ENCODE peak calls at places on chromosome 18, in four cellular contexts. W is K562, J is HepG2, K is GM12878. G is an unnamed sample.

GRCh38 chr18:12883003-12883683 is 894 bp downstream of the PTPN2 start:
- DNase-seq in W (no peak), J (no peak), K (no peak), G (peak)

GRCh38 chr18:11981633-11982366 is 493 bp downstream of the IMPA2 start:
- DNase-seq in W (no peak), J (peak), K (no peak), G (peak)

GRCh38 chr18:54359233-54359632 is 1.5 kb downstream of the C18orf54 start:
- DNase-seq in W (no peak), J (no peak), K (no peak), G (no peak)

GRCh38 chr18:64337018-64337417 is 188.1 kb upstream of the LINC00305 start:
- DNase-seq in W (no peak), J (no peak), K (no peak), G (no peak)

GRCh38 chr18:62070306-62070705 is 116.5 kb downstream of the PIGN start:
- DNase-seq in W (no peak), J (no peak), K (no peak), G (no peak)

GRCh38 chr18:45335644-45336043 is 279.6 kb upstream of the SLC14A2 start:
- DNase-seq in W (no peak), J (no peak), K (no peak), G (no peak)

GRCh38 chr18:37322497-37323035 is 243.0 kb downstream of the CELF4 start:
- DNase-seq in W (peak), J (peak), K (no peak), G (peak)

GRCh38 chr18:10453885-10454772 is at the start of gene APCDD1:
- DNase-seq in W (no peak), J (peak), K (no peak), G (peak)

GRCh38 chr18:69490072-69490471 is 89.4 kb downstream of the DOK6 start:
- DNase-seq in W (no peak), J (no peak), K (no peak), G (no peak)

GRCh38 chr18:30113454-30113853 is 929.1 kb downstream of the DSC3 start:
- DNase-seq in W (no peak), J (no peak), K (no peak), G (no peak)

GRCh38 chr18:79496978-79497637 is 101.4 kb downstream of the NFATC1 start:
- DNase-seq in W (no peak), J (no peak), K (no peak), G (no peak)

GRCh38 chr18:23703057-23703986 is 14.1 kb downstream of the LAMA3 start:
- DNase-seq in W (peak), J (peak), K (no peak), G (peak)

GRCh38 chr18:10141559-10141958 is 227.7 kb downstream of the VAPA start:
- DNase-seq in W (no peak), J (no peak), K (no peak), G (no peak)

GRCh38 chr18:54127759-54128378 is 96.6 kb downstream of the MBD2 start:
- DNase-seq in W (peak), J (peak), K (no peak), G (peak)

GRCh38 chr18:57834616-57835015 is 31.5 kb upstream of the ATP8B1 start:
- DNase-seq in W (no peak), J (no peak), K (no peak), G (no peak)

GRCh38 chr18:9109523-9109922 is 7.0 kb downstream of the NDUFV2 start:
- DNase-seq in W (no peak), J (no peak), K (no peak), G (no peak)

GRCh38 chr18:59180150-59180845 is 39.7 kb upstream of the GRP start:
- DNase-seq in W (no peak), J (no peak), K (no peak), G (no peak)

GRCh38 chr18:24586662-24587360 is 126.4 kb downstream of the HRH4 start:
- DNase-seq in W (no peak), J (no peak), K (no peak), G (no peak)

GRCh38 chr18:34710430-34711386 is 610 bp downstream of the DTNA start:
- DNase-seq in W (no peak), J (no peak), K (no peak), G (peak)

GRCh38 chr18:29174891-29175290 is 998.0 kb upstream of the CDH2 start:
- DNase-seq in W (no peak), J (no peak), K (no peak), G (no peak)

GRCh38 chr18:58239879-58240278 is 195.9 kb downstream of the NEDD4L start:
- DNase-seq in W (no peak), J (no peak), K (no peak), G (no peak)

GRCh38 chr18:32378705-32379104 is 92.0 kb downstream of the GAREM1 start:
- DNase-seq in W (no peak), J (peak), K (no peak), G (no peak)

GRCh38 chr18:14189858-14190257 is 57.6 kb upstream of the ZNF519 start:
- DNase-seq in W (no peak), J (peak), K (no peak), G (no peak)

GRCh38 chr18:46156124-46156745 is 52.0 kb downstream of the HAUS1 start:
- DNase-seq in W (no peak), J (no peak), K (no peak), G (no peak)

GRCh38 chr18:79608535-79608934 is 71.1 kb upstream of the CTDP1 start:
- DNase-seq in W (no peak), J (no peak), K (no peak), G (no peak)

GRCh38 chr18:32175265-32175664 is 14.6 kb upstream of the MEP1B start:
- DNase-seq in W (no peak), J (no peak), K (no peak), G (no peak)

GRCh38 chr18:71849407-71849806 is 694.7 kb downstream of the CBLN2 start:
- DNase-seq in W (no peak), J (no peak), K (no peak), G (no peak)

GRCh38 chr18:41265047-41265446 is 690.0 kb upstream of the PIK3C3 start:
- DNase-seq in W (no peak), J (no peak), K (no peak), G (no peak)

GRCh38 chr18:75141734-75142133 is 67.2 kb downstream of the PTGR3 start:
- DNase-seq in W (no peak), J (no peak), K (no peak), G (no peak)

GRCh38 chr18:59279193-59279592 is 5.9 kb upstream of the RAX start:
- DNase-seq in W (no peak), J (no peak), K (no peak), G (no peak)

GRCh38 chr18:24227976-24228660 is 89.3 kb downstream of the CABYR start:
- DNase-seq in W (no peak), J (no peak), K (no peak), G (no peak)

GRCh38 chr18:78655921-78656320 is 323.7 kb upstream of the SALL3 start:
- DNase-seq in W (no peak), J (no peak), K (no peak), G (no peak)

DNA sequence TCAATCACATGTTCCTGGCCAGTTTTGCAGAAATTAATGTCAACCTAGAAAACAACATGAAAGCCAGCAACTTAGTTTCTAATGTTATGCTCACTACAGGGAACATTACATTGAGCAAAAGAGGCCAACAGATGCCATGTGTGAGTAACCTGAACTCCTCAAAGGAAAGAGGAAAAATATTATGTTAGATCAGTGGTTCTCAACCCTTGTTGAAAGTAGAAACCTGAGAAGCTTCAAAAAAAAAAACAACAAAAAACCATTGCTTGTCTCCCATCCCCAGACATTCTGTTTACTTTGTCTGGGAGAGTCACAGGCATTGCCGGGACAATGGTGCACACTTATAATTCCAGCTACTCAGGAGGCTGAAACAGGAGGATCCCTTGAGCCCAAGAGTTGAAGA is 57.7 kb downstream of the METTL4 start:
- DNase-seq in W (no peak), J (no peak), K (no peak), G (no peak)
- TF ChIP-seq TARDBP in W (no peak), J (no peak), K (no peak), G (no peak)

GRCh38 chr18:7812431-7813063 is 245.4 kb downstream of the PTPRM start:
- DNase-seq in W (no peak), J (peak), K (no peak), G (no peak)
- TF ChIP-seq FOXM1 in W (no peak), J (no peak), K (no peak), G (no peak)

GRCh38 chr18:49784427-49785185 is 28.7 kb downstream of the ACAA2 start:
- DNase-seq in W (no peak), J (no peak), K (no peak), G (no peak)

GRCh38 chr18:49778826-49779465 is 34.4 kb downstream of the ACAA2 start:
- DNase-seq in W (no peak), J (no peak), K (peak), G (no peak)
- TF ChIP-seq TARDBP in W (no peak), J (no peak), K (no peak), G (no peak)

GRCh38 chr18:76419811-76420210 is 75.2 kb downstream of the ZNF516 start:
- DNase-seq in W (no peak), J (no peak), K (no peak), G (no peak)
- TF ChIP-seq FOXM1 in W (no peak), J (no peak), K (no peak), G (no peak)

DNA sequence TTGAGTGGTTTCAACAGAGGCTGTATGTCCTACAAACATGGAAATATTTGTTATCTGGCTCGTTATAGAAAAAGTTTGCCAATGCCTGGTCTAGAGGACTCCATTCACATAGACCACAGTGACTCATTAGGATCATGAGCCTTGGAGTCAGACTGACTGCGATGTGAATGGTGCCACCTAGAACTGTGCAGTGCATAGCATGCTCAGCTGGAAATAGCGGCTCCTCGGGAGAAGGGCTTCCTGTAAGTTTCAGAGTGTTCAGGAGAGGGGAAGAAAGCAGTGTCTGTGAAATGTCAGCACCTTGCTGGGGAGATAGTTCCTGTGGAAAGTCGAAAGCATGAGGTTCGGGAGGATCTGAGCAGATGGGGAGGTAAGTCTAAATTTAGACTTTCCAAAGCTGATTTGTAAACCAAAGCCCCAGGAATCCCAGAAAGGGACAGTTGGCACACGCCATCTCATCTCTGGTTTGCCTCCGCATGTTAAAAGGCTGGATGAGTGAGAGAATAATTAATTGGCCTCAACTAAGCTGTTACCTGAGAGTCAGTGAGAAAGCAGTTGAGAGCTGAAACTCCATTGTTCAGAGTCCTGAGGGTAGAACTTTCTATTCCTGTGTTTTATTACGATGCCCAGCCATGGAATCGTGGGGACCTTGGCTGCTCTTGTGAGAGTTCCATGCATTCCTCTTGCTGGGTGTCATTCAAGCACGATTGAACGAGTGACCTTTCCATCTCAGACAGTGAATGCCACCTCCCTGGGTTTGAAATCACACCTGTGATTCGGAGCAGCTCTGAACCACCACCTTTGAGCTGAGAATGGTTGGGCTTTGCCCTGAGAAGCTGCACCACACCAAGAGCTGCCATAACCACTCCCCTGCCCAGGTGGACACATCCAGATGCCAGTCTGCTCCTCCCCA is 99.5 kb downstream of the MAPK4 start:
- DNase-seq in W (no peak), J (peak), K (no peak), G (no peak)
- TF ChIP-seq TARDBP in W (no peak), J (no peak), K (no peak), G (no peak)

GRCh38 chr18:28075501-28075900 is 101.4 kb downstream of the CDH2 start:
- DNase-seq in W (no peak), J (peak), K (no peak), G (no peak)
- TF ChIP-seq FOXM1 in W (no peak), J (no peak), K (no peak), G (no peak)

GRCh38 chr18:63074987-63075404 is 244.6 kb downstream of the BCL2 start:
- DNase-seq in W (peak), J (peak), K (no peak), G (peak)

GRCh38 chr18:63069496-63069895 is 250.1 kb downstream of the BCL2 start:
- DNase-seq in W (no peak), J (no peak), K (no peak), G (no peak)

GRCh38 chr18:63070750-63071502 is 248.6 kb downstream of the BCL2 start:
- DNase-seq in W (no peak), J (peak), K (no peak), G (no peak)

GRCh38 chr18:63071566-63072175 is 247.9 kb downstream of the BCL2 start:
- DNase-seq in W (no peak), J (no peak), K (no peak), G (no peak)

GRCh38 chr18:63073481-63073880 is 246.1 kb downstream of the BCL2 start:
- DNase-seq in W (no peak), J (peak), K (no peak), G (no peak)
- TF ChIP-seq TARDBP in W (no peak), J (no peak), K (no peak), G (no peak)

GRCh38 chr18:52670903-52671302 is 330.9 kb downstream of the DCC start:
- DNase-seq in W (no peak), J (peak), K (no peak), G (no peak)

DNA sequence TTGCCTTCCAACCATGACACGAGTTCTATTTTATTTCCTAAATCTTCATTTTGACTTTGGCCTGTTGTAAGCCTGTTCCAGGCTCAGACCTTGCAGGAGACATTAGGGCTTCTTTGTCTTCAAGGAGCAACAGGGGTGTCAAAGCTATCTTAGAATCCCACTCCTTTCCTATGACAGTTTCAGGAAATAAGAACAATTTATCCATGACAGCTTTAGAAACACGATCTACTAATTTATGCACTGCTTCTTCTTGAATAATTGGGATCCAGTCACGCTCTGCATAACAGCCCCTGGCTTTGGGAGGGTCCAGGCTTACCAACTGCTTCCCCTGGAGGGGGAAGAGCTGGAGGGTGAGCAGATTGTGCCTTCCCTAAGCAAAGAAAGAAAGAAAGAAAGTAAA is 327.4 kb downstream of the DCC start:
- DNase-seq in W (no peak), J (no peak), K (no peak), G (no peak)
- TF ChIP-seq FOXM1 in W (no peak), J (no peak), K (no peak), G (no peak)

G was measured in HEK293T.